ENCODE peak calls at places on chromosomes 12 and 14, in four cellular contexts. K is IMR-90, M is neuronal stem cell, A is H9. D is an unnamed sample.

GRCh38 chr14:21940887-21941855 is 267.6 kb upstream of the OR4E1 start:
- DNase-seq in M (peak; percentile 12), K (peak; percentile 2), A (peak; percentile 38), D (no peak)

GRCh38 chr14:58640959-58641358 is 3.2 kb downstream of the DACT1 start:
- DNase-seq in K (no peak), M (no peak), A (no peak), D (no peak)

GRCh38 chr12:2291182-2291832 is 238.5 kb downstream of the CACNA1C start:
- DNase-seq in K (no peak), M (peak; percentile 36), A (peak; percentile 83), D (peak; percentile 50)

GRCh38 chr12:76260390-76260748 is 87.8 kb downstream of the BBS10 start:
- DNase-seq in M (no peak), A (no peak), K (peak; percentile 55), D (no peak)

GRCh38 chr12:71727958-71728357 is 26.7 kb upstream of the RAB21 start:
- DNase-seq in K (no peak), A (no peak), M (no peak), D (no peak)

GRCh38 chr12:128339121-128339520 is 72.2 kb downstream of the TMEM132C start:
- DNase-seq in M (no peak), K (no peak), A (peak; percentile 38), D (no peak)

GRCh38 chr12:115871714-115872113 is 405.8 kb downstream of the MED13L start:
- DNase-seq in M (peak; percentile 39), A (peak; percentile 74), K (peak; percentile 21), D (peak; percentile 65)

GRCh38 chr14:89422181-89422951 is 5.3 kb upstream of the FOXN3 start:
- DNase-seq in K (peak; percentile 33), M (no peak), A (no peak), D (peak; percentile 78)

GRCh38 chr14:105941226-105942166 is 415.1 kb downstream of the TMEM121 start:
- DNase-seq in A (no peak), K (no peak), M (no peak), D (no peak)

GRCh38 chr12:47556219-47556618 is 149.6 kb downstream of the RPAP3 start:
- DNase-seq in M (no peak), A (peak; percentile 47), K (no peak), D (no peak)

GRCh38 chr12:106171117-106171750 is 32.5 kb upstream of the NUAK1 start:
- DNase-seq in A (no peak), M (no peak), K (peak; percentile 8), D (no peak)

GRCh38 chr12:26746315-26746714 is 86.7 kb downstream of the ITPR2 start:
- DNase-seq in A (no peak), M (no peak), K (peak; percentile 84), D (peak; percentile 83)

GRCh38 chr14:35346738-35347322 is 54.6 kb downstream of the PSMA6 start:
- DNase-seq in K (no peak), A (peak; percentile 20), M (no peak), D (no peak)
- H3K4ac ChIP-seq in K (no peak overlapping the region), A (no peak overlapping the region), M (no peak overlapping the region), D (no peak overlapping the region)

DNA sequence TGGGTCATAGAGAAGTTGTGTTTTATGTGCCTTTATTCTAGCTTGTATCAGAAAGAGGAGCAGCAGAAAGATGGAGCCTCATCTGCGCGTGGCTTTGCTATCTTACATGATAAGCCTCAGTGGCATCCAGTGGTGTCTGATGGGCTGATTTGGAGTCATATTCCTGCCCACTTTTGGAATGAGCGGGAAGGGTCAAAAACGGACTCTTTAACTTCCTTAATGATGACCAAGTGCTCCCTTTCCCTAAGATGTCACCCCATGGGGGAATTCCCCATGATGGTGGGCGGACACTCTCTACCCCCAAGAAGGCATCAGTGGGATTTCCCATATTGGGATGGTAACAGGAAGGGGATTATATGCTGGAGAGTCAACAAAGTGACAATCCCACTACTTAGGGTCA is 110.9 kb downstream of the GPATCH2L start:
- DNase-seq in A (no peak), K (no peak), M (no peak), D (no peak)
- H3K27ac ChIP-seq in A (no peak overlapping the region), K (no peak overlapping the region), M (no peak overlapping the region), D (no peak overlapping the region)

GRCh38 chr12:49637401-49637800 is 14.0 kb downstream of the PRPF40B start:
- DNase-seq in M (no peak), K (no peak), A (peak; percentile 67), D (no peak)
- H2AFZ ChIP-seq in M (peak overlapping the region; percentile 65), K (no peak overlapping the region), A (no peak overlapping the region), D (no peak overlapping the region)

GRCh38 chr14:104734991-104735779 is 11.2 kb downstream of the ADSS1 start:
- DNase-seq in K (no peak), M (no peak), A (no peak), D (no peak)

GRCh38 chr14:104738375-104739019 is 14.4 kb upstream of the SIVA1 start:
- DNase-seq in M (no peak), K (no peak), A (no peak), D (no peak)

GRCh38 chr14:104734051-104734587 is 10.1 kb downstream of the ADSS1 start:
- DNase-seq in M (no peak), A (no peak), K (no peak), D (no peak)

GRCh38 chr14:104734601-104734990 is 10.6 kb downstream of the ADSS1 start:
- DNase-seq in M (no peak), A (no peak), K (no peak), D (no peak)

GRCh38 chr14:104735830-104736642 is 12.0 kb downstream of the ADSS1 start:
- DNase-seq in K (peak; percentile 68), A (no peak), M (no peak), D (peak; percentile 38)
- H3K4ac ChIP-seq in K (peak overlapping the region; percentile 23), A (no peak overlapping the region), M (no peak overlapping the region), D (no peak overlapping the region)

D was measured in trophoblast cell.